ENCODE peak calls at places on chromosomes 6 and 20, in nine cellular contexts. X is left ventricle myocardium inferior; L is SK-MEL-5; N is activated CD4-positive, alpha-beta T cell treated with anti-CD3 and anti-CD28 coated beads, Interleukin-2, amount 50 U/mL, for 48 hours; W is NAMALWA; R is cerebellar cortex; J is activated effector memory CD4-positive, alpha-beta T cell treated with anti-CD3 and anti-CD28 coated beads, Interleukin-2, amount 50 U/mL, for 16 hours; G is HFFc6; H is AG04450. D is an unnamed sample.

GRCh38 chr6:81384921-81385320 is 367.6 kb downstream of the TENT5A start:
- DNase-seq in X (no peak), L (no peak), N (no peak), W (no peak), R (no peak), J (no peak), G (no peak), H (no peak), D (no peak)

GRCh38 chr6:170031684-170032121 is 259.2 kb downstream of the DLL1 start:
- DNase-seq in X (peak), L (no peak), N (no peak), W (no peak), R (no peak), J (peak), G (no peak), H (no peak), D (no peak)

GRCh38 chr20:47662483-47663353 is 122.6 kb downstream of the SULF2 start:
- DNase-seq in X (no peak), L (no peak), N (no peak), W (no peak), R (no peak), J (peak), G (no peak), H (no peak), D (no peak)

GRCh38 chr20:38032585-38033329 is 499 bp downstream of the TTI1 start:
- DNase-seq in X (no peak), L (no peak), N (peak), W (no peak), R (no peak), J (no peak), G (no peak), H (no peak), D (no peak)

GRCh38 chr20:10609276-10609675 is 64.5 kb downstream of the JAG1 start:
- DNase-seq in X (peak), L (no peak), N (no peak), W (no peak), R (no peak), J (no peak), G (peak), H (peak), D (no peak)

GRCh38 chr6:18262812-18263560 is 1.3 kb downstream of the DEK start:
- DNase-seq in X (no peak), L (peak), N (peak), W (peak), R (peak), J (peak), G (no peak), H (no peak), D (no peak)

GRCh38 chr6:16660157-16660497 is 101.1 kb downstream of the ATXN1 start:
- DNase-seq in X (no peak), L (no peak), N (no peak), W (no peak), R (no peak), J (no peak), G (no peak), H (no peak), D (no peak)

GRCh38 chr20:41044409-41045062 is 15.9 kb downstream of the TOP1 start:
- DNase-seq in X (no peak), L (no peak), N (no peak), W (no peak), R (no peak), J (no peak), G (no peak), H (no peak), D (no peak)

GRCh38 chr6:3266170-3266569 is 7.4 kb downstream of the PSMG4 start:
- DNase-seq in X (no peak), L (no peak), N (no peak), W (no peak), R (no peak), J (no peak), G (no peak), H (no peak), D (no peak)

GRCh38 chr20:33626190-33626589 is 35.9 kb upstream of the C20orf144 start:
- DNase-seq in X (no peak), L (no peak), N (no peak), W (no peak), R (no peak), J (no peak), G (no peak), H (no peak), D (no peak)

GRCh38 chr20:57697540-57697939 is 12.3 kb downstream of the PMEPA1 start:
- DNase-seq in X (no peak), L (no peak), N (no peak), W (no peak), R (no peak), J (no peak), G (no peak), H (no peak), D (no peak)

GRCh38 chr6:7991992-7992815 is 72.0 kb downstream of the BLOC1S5 start:
- DNase-seq in X (peak), L (peak), N (no peak), W (peak), R (peak), J (no peak), G (peak), H (peak), D (no peak)

GRCh38 chr6:55528624-55529023 is 50.4 kb downstream of the HMGCLL1 start:
- DNase-seq in X (no peak), L (peak), N (no peak), W (peak), R (peak), J (no peak), G (peak), H (peak), D (no peak)

GRCh38 chr20:48295445-48295903 is 510.2 kb upstream of the SULF2 start:
- DNase-seq in X (no peak), L (peak), N (no peak), W (no peak), R (peak), J (no peak), G (peak), H (peak), D (no peak)

GRCh38 chr6:10425177-10425972 is 10.5 kb upstream of the TFAP2A start:
- DNase-seq in X (no peak), L (no peak), N (no peak), W (no peak), R (no peak), J (no peak), G (no peak), H (no peak), D (no peak)